ENCODE peak calls at places on chromosomes 6 and 20, in five cellular contexts. O is IMR-90, N is neuronal stem cell, X is mesenchymal stem cell, U is H1. I is an unnamed sample.

GRCh38 chr20:35297153-35297552 is 4.9 kb upstream of the FAM83C start:
- DNase-seq in O (no peak), N (no peak), X (no peak), U (no peak), I (peak; percentile 46)

GRCh38 chr20:46226602-46227001 is 81.7 kb downstream of the CDH22 start:
- DNase-seq in O (peak; percentile 32), N (no peak), X (peak; percentile 25), U (no peak), I (peak; percentile 89)

GRCh38 chr20:57074386-57074785 is 192.1 kb downstream of the BMP7 start:
- DNase-seq in O (no peak), N (no peak), X (no peak), U (no peak), I (no peak)

GRCh38 chr6:27720607-27721580 is 191.3 kb downstream of the OR2B2 start:
- DNase-seq in O (peak; percentile 24), N (peak; percentile 5), X (peak; percentile 36), U (peak; percentile 84), I (peak; percentile 94)

GRCh38 chr6:79045966-79046365 is 32.1 kb downstream of the PHIP start:
- DNase-seq in O (no peak), N (no peak), X (no peak), U (no peak), I (peak; percentile 48)

GRCh38 chr6:111769365-111770127 is 103.7 kb downstream of the FYN start:
- DNase-seq in O (no peak), N (no peak), X (no peak), U (no peak), I (no peak)

GRCh38 chr20:20076297-20077065 is 24.1 kb downstream of the CFAP61 start:
- DNase-seq in O (peak; percentile 70), N (no peak), X (peak; percentile 55), U (no peak), I (no peak)

GRCh38 chr6:130307752-130308361 is 58.0 kb upstream of the TMEM200A start:
- DNase-seq in O (peak; percentile 91), N (no peak), X (peak; percentile 67), U (no peak), I (no peak)

GRCh38 chr6:45072014-45072413 is 256.1 kb upstream of the RUNX2 start:
- DNase-seq in O (no peak), N (no peak), X (no peak), U (no peak), I (no peak)

GRCh38 chr20:46062151-46062550 is 27.6 kb downstream of the NCOA5 start:
- DNase-seq in O (no peak), N (no peak), X (no peak), U (no peak), I (no peak)

GRCh38 chr6:73631849-73632248 is 21.9 kb downstream of the SLC17A5 start:
- DNase-seq in O (peak; percentile 93), N (no peak), X (peak; percentile 16), U (no peak), I (no peak)

GRCh38 chr6:43773050-43773956 is 3.3 kb downstream of the VEGFA start:
- DNase-seq in O (peak; percentile 57), N (no peak), X (peak; percentile 58), U (no peak), I (peak; percentile 79)

GRCh38 chr20:41142241-41142640 is 4.9 kb downstream of the PLCG1 start:
- DNase-seq in O (no peak), N (no peak), X (no peak), U (no peak), I (no peak)

GRCh38 chr6:51292659-51293058 is 474.0 kb downstream of the TFAP2B start:
- DNase-seq in O (no peak), N (no peak), X (no peak), U (no peak), I (peak; percentile 41)

GRCh38 chr20:64045346-64046011 is 4.0 kb downstream of the SOX18 start:
- DNase-seq in O (no peak), N (no peak), X (no peak), U (no peak), I (no peak)

GRCh38 chr6:169960003-169960344 is 208.6 kb downstream of the ERMARD start:
- DNase-seq in O (no peak), N (no peak), X (no peak), U (no peak), I (no peak)

GRCh38 chr20:17809714-17810631 is 110.2 kb downstream of the BANF2 start:
- DNase-seq in O (peak; percentile 72), N (no peak), X (peak; percentile 55), U (no peak), I (peak; percentile 12)

GRCh38 chr6:134223761-134224445 is 94.0 kb downstream of the SGK1 start:
- DNase-seq in O (peak; percentile 55), N (no peak), X (no peak), U (no peak), I (no peak)

GRCh38 chr20:21137078-21137477 is 11.2 kb downstream of the KIZ start:
- DNase-seq in O (no peak), N (no peak), X (no peak), U (no peak), I (no peak)

GRCh38 chr20:41063442-41063841 is 34.8 kb downstream of the TOP1 start:
- DNase-seq in O (no peak), N (no peak), X (no peak), U (no peak), I (no peak)

GRCh38 chr6:129583864-129584263 is 126.1 kb downstream of the ARHGAP18 start:
- DNase-seq in O (no peak), N (no peak), X (no peak), U (no peak), I (no peak)

GRCh38 chr20:3218307-3218988 is 9.2 kb downstream of the ITPA start:
- DNase-seq in O (no peak), N (peak; percentile 52), X (peak; percentile 54), U (no peak), I (peak; percentile 75)

GRCh38 chr20:62702886-62703852 is 5.5 kb upstream of the NTSR1 start:
- DNase-seq in O (peak; percentile 94), N (no peak), X (peak; percentile 87), U (no peak), I (no peak)

GRCh38 chr20:62914970-62915457 is 11.3 kb downstream of the DIDO1 start:
- DNase-seq in O (peak; percentile 19), N (peak; percentile 81), X (peak; percentile 75), U (no peak), I (peak; percentile 98)

GRCh38 chr6:44133981-44134711 is 6.8 kb downstream of the TMEM63B start:
- DNase-seq in O (no peak), N (no peak), X (no peak), U (no peak), I (peak; percentile 15)

GRCh38 chr6:16129623-16130243 is 847 bp downstream of the MYLIP start:
- DNase-seq in O (peak; percentile 5), N (peak; percentile 20), X (no peak), U (no peak), I (peak; percentile 51)

GRCh38 chr6:6661684-6662083 is 73.2 kb downstream of the LY86 start:
- DNase-seq in O (peak; percentile 8), N (no peak), X (peak; percentile 45), U (no peak), I (no peak)

GRCh38 chr6:80088637-80089036 is 17.8 kb upstream of the BCKDHB start:
- DNase-seq in O (no peak), N (no peak), X (no peak), U (no peak), I (no peak)

GRCh38 chr6:24909281-24910216 is 26.2 kb downstream of the RIPOR2 start:
- DNase-seq in O (no peak), N (no peak), X (no peak), U (no peak), I (peak; percentile 36)
- H3K4me3 ChIP-seq in O (peak overlapping the region; percentile 75), N (no peak overlapping the region), X (no peak overlapping the region), U (peak overlapping the region; percentile 79), I (no peak overlapping the region)

DNA sequence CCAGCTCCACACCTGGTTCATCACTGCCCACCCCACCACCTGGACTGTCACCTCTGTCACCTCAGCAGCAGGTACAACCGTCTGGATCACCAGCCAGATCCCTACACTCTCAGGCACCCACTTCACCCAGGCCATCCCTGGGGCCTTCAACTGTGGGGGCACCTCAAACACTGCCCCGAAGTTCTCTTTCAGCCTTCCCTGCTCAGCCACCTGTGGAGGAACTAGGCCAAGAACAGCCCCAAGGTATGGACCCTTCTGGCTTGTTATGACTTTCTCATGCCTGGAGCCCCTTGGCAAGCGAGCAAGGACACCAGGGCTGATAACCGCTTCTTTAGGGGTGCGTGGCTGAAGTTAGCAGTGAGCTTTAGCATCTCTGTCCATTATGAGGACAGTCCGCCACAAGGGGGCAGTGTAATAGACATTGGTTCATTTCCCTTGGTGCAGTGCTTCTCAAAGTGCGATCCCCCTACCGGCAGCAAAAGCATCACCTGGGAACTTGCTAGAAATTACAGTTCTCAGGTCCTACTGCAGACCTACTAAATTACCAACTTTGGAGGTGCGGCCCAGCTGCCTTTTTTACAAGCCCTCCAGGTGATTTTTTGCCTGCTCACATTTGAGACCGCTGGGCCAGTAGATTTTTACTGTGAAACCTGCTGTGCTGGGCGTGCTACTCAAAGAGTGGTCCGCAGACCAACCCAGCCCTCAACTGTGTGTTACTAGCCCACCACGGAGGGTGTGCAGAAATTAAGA is 32.5 kb downstream of the PNPLA1 start:
- DNase-seq in O (peak; percentile 86), N (peak; percentile 88), X (peak; percentile 88), U (peak; percentile 79), I (peak; percentile 96)
- H2BK15ac ChIP-seq in O (no peak overlapping the region), N (no peak overlapping the region), X (no peak overlapping the region), U (peak overlapping the region; percentile 95), I (no peak overlapping the region)

DNA sequence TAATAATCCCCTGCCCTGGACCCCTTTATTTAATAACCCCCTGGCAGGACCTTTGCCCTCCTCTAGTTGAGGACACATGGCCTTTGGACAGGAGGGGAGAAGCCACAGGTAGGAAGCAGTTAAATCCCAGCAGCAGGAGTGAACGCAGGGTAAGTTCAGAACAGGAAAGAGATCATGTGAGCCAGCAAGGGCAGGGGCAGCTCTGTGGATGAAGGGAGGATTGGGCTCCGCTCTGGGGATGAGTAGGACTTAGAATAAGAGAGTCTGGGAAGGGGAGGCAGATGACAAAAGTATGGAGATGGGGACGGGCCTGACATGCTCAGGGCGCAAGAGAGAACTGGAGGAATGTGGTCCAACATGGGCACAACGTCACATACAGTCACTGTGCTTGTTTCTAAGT is 89.0 kb downstream of the NDUFAF5 start:
- DNase-seq in O (no peak), N (no peak), X (no peak), U (no peak), I (no peak)
- H3K4me3 ChIP-seq in O (no peak overlapping the region), N (no peak overlapping the region), X (no peak overlapping the region), U (peak overlapping the region; percentile 46), I (no peak overlapping the region)

GRCh38 chr6:5318617-5319016 is 57.3 kb downstream of the FARS2 start:
- DNase-seq in O (no peak), N (no peak), X (no peak), U (no peak), I (no peak)

GRCh38 chr6:5315883-5316282 is 54.6 kb downstream of the FARS2 start:
- DNase-seq in O (peak; percentile 89), N (no peak), X (peak; percentile 54), U (no peak), I (no peak)

GRCh38 chr6:5316946-5317345 is 55.6 kb downstream of the FARS2 start:
- DNase-seq in O (no peak), N (no peak), X (no peak), U (no peak), I (no peak)

DNA sequence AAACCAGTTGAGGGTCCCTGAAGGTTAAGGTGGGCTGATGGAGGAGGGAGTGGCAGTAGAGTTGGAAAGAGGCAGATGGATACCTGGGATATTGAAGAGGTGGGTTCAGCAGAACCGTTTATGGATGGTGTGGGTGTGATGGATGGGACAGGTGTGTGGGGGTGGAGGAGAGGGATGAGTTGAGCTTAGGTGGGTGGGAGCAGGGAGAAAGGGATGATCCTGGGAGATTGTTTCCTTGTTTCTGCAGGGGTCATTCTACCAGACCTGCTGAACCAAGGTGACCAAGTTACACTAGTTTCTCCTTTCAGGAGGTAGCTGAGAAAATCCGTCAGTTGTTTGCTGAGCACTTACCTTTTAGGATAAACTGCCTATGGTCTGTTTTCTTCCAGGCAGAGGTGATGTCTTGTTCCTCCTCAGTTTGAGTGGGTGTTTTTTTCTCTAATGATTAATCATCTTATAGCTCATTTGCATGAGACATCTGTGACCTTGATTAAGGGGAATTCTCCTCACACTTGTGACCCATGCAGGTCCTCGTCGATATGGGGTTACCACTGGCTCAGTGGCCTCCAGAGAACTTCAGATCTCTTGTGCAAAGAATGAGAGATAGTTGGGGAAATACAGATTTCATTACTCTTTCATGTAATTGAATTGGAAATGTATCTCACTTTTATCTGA is 53.0 kb downstream of the FARS2 start:
- DNase-seq in O (no peak), N (no peak), X (no peak), U (no peak), I (no peak)
- H2BK15ac ChIP-seq in O (no peak overlapping the region), N (no peak overlapping the region), X (no peak overlapping the region), U (no peak overlapping the region), I (no peak overlapping the region)